ENCODE peak calls at places on chromosomes 5 and 9, in four cellular contexts. L, U, I and M are unnamed samples.

GRCh38 chr9:13386935-13387667 is 107.6 kb upstream of the MPDZ start:
- DNase-seq in L (peak; percentile 100), U (no peak), I (peak; percentile 77), M (peak; percentile 3)

GRCh38 chr5:98416541-98416940 is 356.9 kb upstream of the RGMB start:
- DNase-seq in L (no peak), U (no peak), I (peak; percentile 34), M (no peak)

GRCh38 chr5:160423025-160423554 is 1.4 kb downstream of the PTTG1 start:
- DNase-seq in L (no peak), U (no peak), I (no peak), M (no peak)

GRCh38 chr5:131382407-131383395 is 118.8 kb downstream of the CDC42SE2 start:
- DNase-seq in L (peak; percentile 96), U (peak; percentile 12), I (peak; percentile 46), M (no peak)

GRCh38 chr5:82613886-82614285 is 335.7 kb upstream of the RPS23 start:
- DNase-seq in L (no peak), U (no peak), I (no peak), M (no peak)

GRCh38 chr9:93127395-93127911 is 6.6 kb downstream of the NINJ1 start:
- DNase-seq in L (peak; percentile 46), U (no peak), I (peak; percentile 12), M (no peak)

GRCh38 chr9:93081931-93082330 is 14.1 kb upstream of the CARD19 start:
- DNase-seq in L (no peak), U (no peak), I (peak; percentile 77), M (no peak)

GRCh38 chr5:115289104-115289503 is 7.3 kb downstream of the CCDC112 start:
- DNase-seq in L (peak; percentile 30), U (no peak), I (no peak), M (no peak)

GRCh38 chr9:94861589-94862241 is 135.2 kb downstream of the AOPEP start:
- DNase-seq in L (no peak), U (no peak), I (peak; percentile 76), M (no peak)

GRCh38 chr9:98314381-98315066 is 59.1 kb upstream of the TBC1D2 start:
- DNase-seq in L (no peak), U (no peak), I (peak; percentile 44), M (no peak)

GRCh38 chr5:37249820-37250175 is 622 bp upstream of the CPLANE1 start:
- DNase-seq in L (no peak), U (no peak), I (no peak), M (no peak)

GRCh38 chr5:66074891-66075290 is 69.2 kb upstream of the SREK1 start:
- DNase-seq in L (no peak), U (no peak), I (no peak), M (no peak)

GRCh38 chr5:52685621-52686370 is 101.9 kb upstream of the ITGA1 start:
- DNase-seq in L (no peak), U (no peak), I (no peak), M (no peak)

GRCh38 chr9:3181049-3181953 is 337.4 kb upstream of the PUM3 start:
- DNase-seq in L (no peak), U (peak; percentile 75), I (no peak), M (no peak)

GRCh38 chr5:27854243-27854852 is 816.0 kb upstream of the CDH9 start:
- DNase-seq in L (peak; percentile 73), U (no peak), I (no peak), M (no peak)

GRCh38 chr9:134630393-134630790 is 11.2 kb upstream of the COL5A1 start:
- DNase-seq in L (no peak), U (no peak), I (no peak), M (no peak)